ENCODE peak calls at places on chromosomes 16 and 17, in four cellular contexts. X is stimulated activated CD4-positive, alpha-beta T cell treated with anti-CD3 and anti-CD28 coated beads, TNF-alpha, amount 100 ng/mL, for 1 hour; L is activated naive CD4-positive, alpha-beta T cell; S is GM19239. K is an unnamed sample.

GRCh38 chr16:54488729-54489128 is 202.1 kb upstream of the IRX3 start:
- DNase-seq in X (no peak), L (no peak), S (no peak), K (no peak)

GRCh38 chr17:64278614-64279013 is 15.6 kb upstream of the TEX2 start:
- DNase-seq in X (no peak), L (no peak), S (no peak), K (no peak)

GRCh38 chr16:53812914-53813313 is 109.0 kb downstream of the FTO start:
- DNase-seq in X (no peak), L (no peak), S (no peak), K (no peak)

GRCh38 chr16:588639-588888 is 1.3 kb upstream of the RAB40C start:
- DNase-seq in X (no peak), L (peak; percentile 46), S (no peak), K (no peak)

GRCh38 chr17:78935419-78936323 is 10.5 kb upstream of the TIMP2 start:
- DNase-seq in X (no peak), L (no peak), S (no peak), K (no peak)

GRCh38 chr16:78205506-78205905 is 106.1 kb downstream of the WWOX start:
- DNase-seq in X (no peak), L (no peak), S (no peak), K (no peak)

GRCh38 chr17:45230787-45231480 is 9.2 kb downstream of the FMNL1 start:
- DNase-seq in X (no peak), L (no peak), S (no peak), K (no peak)

GRCh38 chr17:81295678-81296381 is 723 bp upstream of the SLC38A10 start:
- DNase-seq in X (no peak), L (no peak), S (peak; percentile 65), K (no peak)

GRCh38 chr17:49699967-49700575 is 7.7 kb downstream of the SLC35B1 start:
- DNase-seq in X (no peak), L (no peak), S (no peak), K (no peak)

GRCh38 chr16:477287-477686 is 50.2 kb upstream of the CAPN15 start:
- DNase-seq in X (no peak), L (no peak), S (no peak), K (no peak)

GRCh38 chr16:30005341-30006094 is 5.3 kb downstream of the DOC2A start:
- DNase-seq in X (no peak), L (no peak), S (peak; percentile 84), K (peak; percentile 23)

GRCh38 chr17:28555022-28555421 is 2.6 kb upstream of the UNC119 start:
- DNase-seq in X (no peak), L (no peak), S (no peak), K (no peak)

GRCh38 chr16:81367821-81368220 is 53.1 kb downstream of the GAN start:
- DNase-seq in X (no peak), L (no peak), S (no peak), K (no peak)

GRCh38 chr16:89286096-89286495 is 68.6 kb downstream of the ZNF778 start:
- DNase-seq in X (no peak), L (no peak), S (no peak), K (no peak)

GRCh38 chr16:16861546-16861945 is 482.6 kb downstream of the NPIPA7 start:
- DNase-seq in X (peak; percentile 12), L (peak; percentile 17), S (peak; percentile 53), K (no peak)

GRCh38 chr16:85286066-85286712 is 173.9 kb upstream of the CIBAR2 start:
- DNase-seq in X (no peak), L (no peak), S (no peak), K (no peak)

GRCh38 chr16:80707686-80708085 is 96.7 kb downstream of the CDYL2 start:
- DNase-seq in X (no peak), L (no peak), S (no peak), K (no peak)

GRCh38 chr17:80124351-80124981 is 22.5 kb downstream of the EIF4A3 start:
- DNase-seq in X (no peak), L (no peak), S (no peak), K (peak; percentile 65)

GRCh38 chr16:27829975-27830374 is 233.5 kb downstream of the GSG1L start:
- DNase-seq in X (no peak), L (no peak), S (no peak), K (no peak)

GRCh38 chr17:58326609-58327341 is 1.8 kb downstream of the TSPOAP1 start:
- DNase-seq in X (no peak), L (no peak), S (no peak), K (no peak)

GRCh38 chr17:17823433-17824118 is 13.2 kb downstream of the SREBF1 start:
- DNase-seq in X (peak; percentile 58), L (peak; percentile 53), S (peak; percentile 98), K (peak; percentile 86)

GRCh38 chr17:69828087-69828486 is 246.9 kb upstream of the KCNJ16 start:
- DNase-seq in X (no peak), L (no peak), S (no peak), K (no peak)

GRCh38 chr16:68037820-68038597 is 14.9 kb downstream of the DUS2 start:
- DNase-seq in X (no peak), L (no peak), S (peak; percentile 25), K (no peak)

GRCh38 chr17:4934173-4934979 is 2.3 kb downstream of the GP1BA start:
- DNase-seq in X (no peak), L (no peak), S (peak; percentile 46), K (no peak)

K was measured in NCI-H1930.